ENCODE peak calls at places on chromosomes 13 and 19, in five cellular contexts. One of them, this sample, is unnamed.

GRCh38 chr19:10510301-10510802 is 6.9 kb downstream of the S1PR5 start:
- DNase-seq in fibroblast of lung: no peak
- DNase-seq in AG10803: no peak
- DNase-seq in HT-29: no peak
- DNase-seq in endodermal cell: peak
- DNase-seq in this sample: no peak

GRCh38 chr13:82878536-82878935 is 1003.7 kb downstream of the SLITRK1 start:
- DNase-seq in fibroblast of lung: peak
- DNase-seq in endodermal cell: no peak
- DNase-seq in HT-29: peak
- DNase-seq in AG10803: no peak
- DNase-seq in this sample: no peak

GRCh38 chr19:8085606-8086464 is 33.3 kb downstream of the CCL25 start:
- DNase-seq in fibroblast of lung: no peak
- DNase-seq in endodermal cell: peak
- DNase-seq in HT-29: peak
- DNase-seq in AG10803: no peak
- DNase-seq in this sample: no peak

GRCh38 chr13:113730145-113730750 is 28.8 kb upstream of the TMEM255B start:
- DNase-seq in fibroblast of lung: no peak
- DNase-seq in HT-29: no peak
- DNase-seq in AG10803: no peak
- DNase-seq in endodermal cell: no peak
- DNase-seq in this sample: no peak

GRCh38 chr13:98214008-98214643 is 37.1 kb upstream of the RNF113B start:
- DNase-seq in AG10803: peak
- DNase-seq in endodermal cell: no peak
- DNase-seq in fibroblast of lung: peak
- DNase-seq in HT-29: no peak
- DNase-seq in this sample: peak

GRCh38 chr19:11457115-11457514 is 21.7 kb downstream of the PRKCSH start:
- DNase-seq in AG10803: no peak
- DNase-seq in endodermal cell: peak
- DNase-seq in fibroblast of lung: no peak
- DNase-seq in HT-29: no peak
- DNase-seq in this sample: no peak

GRCh38 chr13:22926176-22927007 is 254.4 kb upstream of the SGCG start:
- DNase-seq in fibroblast of lung: peak
- DNase-seq in AG10803: peak
- DNase-seq in endodermal cell: peak
- DNase-seq in HT-29: no peak
- DNase-seq in this sample: peak

GRCh38 chr13:43596924-43597598 is 189.7 kb downstream of the ENOX1 start:
- DNase-seq in endodermal cell: no peak
- DNase-seq in fibroblast of lung: no peak
- DNase-seq in AG10803: no peak
- DNase-seq in HT-29: no peak
- DNase-seq in this sample: no peak

GRCh38 chr19:42406111-42406510 is 16.0 kb upstream of the CNFN start:
- DNase-seq in endodermal cell: no peak
- DNase-seq in AG10803: no peak
- DNase-seq in fibroblast of lung: no peak
- DNase-seq in HT-29: no peak
- DNase-seq in this sample: no peak

GRCh38 chr13:33610471-33611015 is 207.4 kb upstream of the RFC3 start:
- DNase-seq in fibroblast of lung: peak
- DNase-seq in endodermal cell: peak
- DNase-seq in HT-29: no peak
- DNase-seq in AG10803: no peak
- DNase-seq in this sample: peak

GRCh38 chr13:62704795-62705329 is 1289.2 kb upstream of the PCDH20 start:
- DNase-seq in fibroblast of lung: no peak
- DNase-seq in HT-29: no peak
- DNase-seq in endodermal cell: no peak
- DNase-seq in AG10803: no peak
- DNase-seq in this sample: no peak

GRCh38 chr19:46945668-46946067 is 74.0 kb upstream of the NPAS1 start:
- DNase-seq in AG10803: peak
- DNase-seq in fibroblast of lung: no peak
- DNase-seq in endodermal cell: no peak
- DNase-seq in HT-29: no peak
- DNase-seq in this sample: no peak

GRCh38 chr19:53813996-53814395 is 10.1 kb downstream of the NLRP12 start:
- DNase-seq in HT-29: no peak
- DNase-seq in fibroblast of lung: peak
- DNase-seq in endodermal cell: no peak
- DNase-seq in AG10803: peak
- DNase-seq in this sample: no peak

GRCh38 chr13:45409993-45410392 is 8.2 kb downstream of the SLC25A30 start:
- DNase-seq in endodermal cell: no peak
- DNase-seq in AG10803: no peak
- DNase-seq in HT-29: no peak
- DNase-seq in fibroblast of lung: no peak
- DNase-seq in this sample: no peak

GRCh38 chr19:43662487-43662886 is 7.5 kb downstream of the PLAUR start:
- DNase-seq in fibroblast of lung: no peak
- DNase-seq in HT-29: peak
- DNase-seq in AG10803: peak
- DNase-seq in endodermal cell: peak
- DNase-seq in this sample: no peak

GRCh38 chr13:23797276-23797903 is 91.8 kb downstream of the MIPEP start:
- DNase-seq in HT-29: no peak
- DNase-seq in fibroblast of lung: no peak
- DNase-seq in AG10803: no peak
- DNase-seq in endodermal cell: no peak
- DNase-seq in this sample: no peak

GRCh38 chr19:31530781-31531180 is 181.5 kb upstream of the TSHZ3 start:
- DNase-seq in fibroblast of lung: no peak
- DNase-seq in AG10803: no peak
- DNase-seq in HT-29: no peak
- DNase-seq in endodermal cell: no peak
- DNase-seq in this sample: no peak

GRCh38 chr19:2428756-2429711 is 1.6 kb upstream of the TIMM13 start:
- DNase-seq in AG10803: no peak
- DNase-seq in endodermal cell: peak
- DNase-seq in fibroblast of lung: no peak
- DNase-seq in HT-29: no peak
- DNase-seq in this sample: no peak

GRCh38 chr13:42312817-42313431 is 41.0 kb downstream of the AKAP11 start:
- DNase-seq in fibroblast of lung: no peak
- DNase-seq in endodermal cell: no peak
- DNase-seq in HT-29: no peak
- DNase-seq in AG10803: no peak
- DNase-seq in this sample: no peak

GRCh38 chr13:99357920-99358319 is 50.7 kb upstream of the GPR183 start:
- DNase-seq in AG10803: no peak
- DNase-seq in fibroblast of lung: no peak
- DNase-seq in HT-29: no peak
- DNase-seq in endodermal cell: peak
- DNase-seq in this sample: no peak

GRCh38 chr13:40137400-40137799 is 481.9 kb downstream of the COG6 start:
- DNase-seq in endodermal cell: no peak
- DNase-seq in AG10803: no peak
- DNase-seq in HT-29: no peak
- DNase-seq in fibroblast of lung: no peak
- DNase-seq in this sample: peak

GRCh38 chr13:90717451-90717936 is 630.0 kb upstream of the MIR17HG start:
- DNase-seq in endodermal cell: no peak
- DNase-seq in HT-29: no peak
- DNase-seq in AG10803: peak
- DNase-seq in fibroblast of lung: peak
- DNase-seq in this sample: peak

GRCh38 chr19:56170261-56170660 is 5.5 kb upstream of the GALP start:
- DNase-seq in HT-29: no peak
- DNase-seq in endodermal cell: no peak
- DNase-seq in AG10803: no peak
- DNase-seq in fibroblast of lung: peak
- DNase-seq in this sample: no peak

GRCh38 chr13:70666883-70667282 is 558.6 kb upstream of the KLHL1 start:
- DNase-seq in fibroblast of lung: no peak
- DNase-seq in HT-29: no peak
- DNase-seq in AG10803: no peak
- DNase-seq in endodermal cell: no peak
- DNase-seq in this sample: no peak

GRCh38 chr19:14383898-14384669 is 2.8 kb downstream of the ADGRE5 start:
- DNase-seq in HT-29: no peak
- DNase-seq in fibroblast of lung: peak
- DNase-seq in endodermal cell: no peak
- DNase-seq in AG10803: peak
- DNase-seq in this sample: peak

GRCh38 chr13:111893607-111894443 is 173.1 kb upstream of the SOX1 start:
- DNase-seq in fibroblast of lung: no peak
- DNase-seq in endodermal cell: peak
- DNase-seq in AG10803: no peak
- DNase-seq in HT-29: no peak
- DNase-seq in this sample: no peak

GRCh38 chr13:80284290-80284689 is 56.6 kb downstream of the SPRY2 start:
- DNase-seq in endodermal cell: no peak
- DNase-seq in AG10803: no peak
- DNase-seq in fibroblast of lung: no peak
- DNase-seq in HT-29: no peak
- DNase-seq in this sample: no peak

This sample was measured in fibroblast of villous mesenchyme.